ENCODE peak calls at places on chromosomes 4 and X, in eight cellular contexts. I, L, C, Y, T, W, N and K are unnamed samples.

GRCh38 chrX:141989134-141989533 is 85.4 kb downstream of the MAGEC1 start:
- DNase-seq in T (no peak), I (no peak), L (no peak), C (no peak), Y (no peak), W (no peak), N (no peak), K (no peak)

GRCh38 chr4:62709618-62710252 is 1509.6 kb downstream of the ADGRL3 start:
- DNase-seq in W (no peak), T (no peak), Y (no peak), C (no peak), N (no peak), I (peak; percentile 66), L (peak; percentile 34), K (no peak)

GRCh38 chrX:77953300-77953699 is 16.1 kb downstream of the PGAM4 start:
- DNase-seq in L (no peak), W (no peak), Y (no peak), N (no peak), C (no peak), T (no peak), I (no peak), K (no peak)

GRCh38 chr4:48268956-48269860 is at the start of gene TEC:
- DNase-seq in L (peak; percentile 64), W (peak; percentile 37), I (peak; percentile 60), Y (peak; percentile 26), C (peak; percentile 45), N (no peak), T (peak; percentile 5), K (peak; percentile 51)

GRCh38 chr4:1177274-1178141 is 5.1 kb upstream of the SPON2 start:
- DNase-seq in C (no peak), W (no peak), I (no peak), T (peak; percentile 49), N (peak; percentile 16), L (no peak), Y (no peak), K (no peak)

GRCh38 chr4:176443117-176443516 is 123.4 kb downstream of the SPCS3 start:
- DNase-seq in L (peak; percentile 64), I (no peak), T (no peak), C (no peak), W (no peak), N (no peak), Y (peak; percentile 73), K (no peak)

GRCh38 chr4:101367201-101367600 is 19.9 kb upstream of the PPP3CA start:
- DNase-seq in L (peak; percentile 80), N (no peak), C (no peak), T (no peak), W (no peak), Y (peak; percentile 54), I (no peak), K (no peak)

GRCh38 chr4:187826725-187827124 is 168.8 kb upstream of the ZFP42 start:
- DNase-seq in W (no peak), T (no peak), L (no peak), C (no peak), Y (no peak), I (no peak), N (no peak), K (no peak)

GRCh38 chr4:48109413-48110263 is 24.4 kb downstream of the TXK start:
- DNase-seq in I (peak; percentile 64), L (peak; percentile 46), T (no peak), N (no peak), W (peak; percentile 47), Y (peak; percentile 35), C (no peak), K (no peak)

GRCh38 chrX:56802921-56803848 is 74.1 kb downstream of the NBDY start:
- DNase-seq in N (peak; percentile 87), W (peak; percentile 79), L (peak; percentile 55), T (no peak), I (peak; percentile 48), Y (peak; percentile 7), C (peak; percentile 36), K (peak; percentile 22)

GRCh38 chr4:6272863-6273660 is 3.4 kb downstream of the WFS1 start:
- DNase-seq in T (no peak), N (no peak), I (peak; percentile 26), L (peak; percentile 85), W (no peak), Y (peak; percentile 72), C (no peak), K (no peak)

GRCh38 chr4:109719604-109720003 is 10.3 kb downstream of the PLA2G12A start:
- DNase-seq in W (no peak), L (no peak), T (no peak), C (no peak), Y (no peak), N (no peak), I (no peak), K (no peak)

GRCh38 chr4:8939160-8939855 is 67.7 kb upstream of the HMX1 start:
- DNase-seq in T (no peak), Y (no peak), L (no peak), N (no peak), W (no peak), I (no peak), C (no peak), K (no peak)
- H3K4me3 ChIP-seq in T (no peak overlapping the region), Y (no peak overlapping the region), L (no peak overlapping the region), N (no peak overlapping the region), W (no peak overlapping the region), I (no peak overlapping the region), C (no peak overlapping the region), K (no peak overlapping the region)

GRCh38 chrX:15474058-15474457 is 19.1 kb downstream of the PIR start:
- DNase-seq in T (no peak), C (no peak), I (no peak), L (no peak), N (no peak), W (no peak), Y (no peak), K (no peak)

GRCh38 chrX:15471016-15471415 is 22.1 kb downstream of the PIR start:
- DNase-seq in N (peak; percentile 45), I (peak; percentile 73), L (peak; percentile 79), T (peak; percentile 7), C (peak; percentile 18), W (peak; percentile 40), Y (peak; percentile 20), K (peak; percentile 7)

GRCh38 chrX:15472523-15472922 is 20.6 kb downstream of the PIR start:
- DNase-seq in L (no peak), T (no peak), C (no peak), Y (no peak), I (no peak), N (no peak), W (no peak), K (no peak)

GRCh38 chrX:15475021-15475420 is 18.1 kb downstream of the PIR start:
- DNase-seq in N (no peak), T (no peak), C (no peak), I (no peak), W (no peak), L (no peak), Y (peak; percentile 19), K (no peak)

GRCh38 chrX:15475486-15475885 is 17.6 kb downstream of the PIR start:
- DNase-seq in T (no peak), N (no peak), W (no peak), Y (no peak), I (no peak), L (no peak), C (no peak), K (no peak)
- H3K4me1 ChIP-seq in T (no peaks in the 10 kb centered on the region), N (no peaks in the 10 kb centered on the region), W (no peaks in the 10 kb centered on the region), Y (peaks cover 10% of the 10 kb centered on the region), I (peaks cover 6% of the 10 kb centered on the region), L (no peaks in the 10 kb centered on the region), C (peaks cover 11% of the 10 kb centered on the region), K (no peaks in the 10 kb centered on the region)

DNA sequence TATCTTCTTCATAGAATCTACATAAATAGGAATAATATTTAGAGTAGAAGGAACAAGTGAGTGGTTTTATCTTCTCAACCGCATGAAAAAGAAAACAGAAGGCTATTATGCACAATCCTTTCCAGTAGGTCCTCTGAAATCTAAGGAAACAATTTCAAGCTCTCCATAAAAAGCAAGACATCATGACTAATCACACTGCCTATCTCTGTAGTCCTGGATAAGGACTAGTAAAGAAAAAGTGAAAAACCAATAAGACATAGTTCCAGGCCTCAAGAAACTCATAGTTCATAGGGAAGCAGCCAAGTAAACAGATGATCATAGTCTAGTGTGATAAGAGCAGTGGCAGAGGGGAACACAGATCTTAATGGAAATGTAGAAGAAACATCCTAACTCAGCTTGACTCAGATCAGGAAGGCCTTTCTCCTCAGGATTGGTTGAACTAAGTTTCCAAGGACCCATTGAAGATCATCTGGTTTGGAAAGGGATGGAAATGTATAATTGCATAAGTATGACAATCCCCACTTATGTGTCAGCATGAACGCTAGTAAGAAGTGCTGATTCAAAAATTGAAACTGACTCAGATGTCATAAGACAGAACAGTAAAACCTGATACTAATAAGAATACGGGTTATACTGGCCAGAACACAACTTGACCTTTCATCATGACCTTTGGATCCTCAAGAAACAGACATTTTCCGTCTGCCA is 155.3 kb downstream of the GRIA3 start:
- DNase-seq in I (no peak), Y (no peak), L (peak; percentile 55), T (no peak), W (no peak), C (no peak), N (no peak), K (no peak)
- H3K27ac ChIP-seq in I (no peak overlapping the region), Y (no peak overlapping the region), L (no peak overlapping the region), T (no peak overlapping the region), W (no peak overlapping the region), C (no peak overlapping the region), N (no peak overlapping the region), K (no peak overlapping the region)

GRCh38 chr4:139167774-139168444 is 9.1 kb downstream of the ELF2 start:
- DNase-seq in N (no peak), I (no peak), T (no peak), C (no peak), L (peak; percentile 76), W (no peak), Y (peak; percentile 30), K (no peak)

GRCh38 chr4:139176299-139177048 is 544 bp downstream of the ELF2 start:
- DNase-seq in W (peak; percentile 55), T (peak; percentile 54), I (peak; percentile 86), Y (peak; percentile 77), C (peak; percentile 87), N (peak; percentile 81), L (peak; percentile 89), K (peak; percentile 85)

GRCh38 chr4:139175647-139176298 is 1.2 kb downstream of the ELF2 start:
- DNase-seq in C (no peak), W (peak; percentile 3), L (no peak), T (no peak), N (no peak), I (no peak), Y (peak; percentile 71), K (no peak)

GRCh38 chr4:139170932-139171331 is 6.1 kb downstream of the ELF2 start:
- DNase-seq in Y (no peak), N (no peak), L (no peak), C (no peak), T (no peak), I (no peak), W (no peak), K (no peak)

DNA sequence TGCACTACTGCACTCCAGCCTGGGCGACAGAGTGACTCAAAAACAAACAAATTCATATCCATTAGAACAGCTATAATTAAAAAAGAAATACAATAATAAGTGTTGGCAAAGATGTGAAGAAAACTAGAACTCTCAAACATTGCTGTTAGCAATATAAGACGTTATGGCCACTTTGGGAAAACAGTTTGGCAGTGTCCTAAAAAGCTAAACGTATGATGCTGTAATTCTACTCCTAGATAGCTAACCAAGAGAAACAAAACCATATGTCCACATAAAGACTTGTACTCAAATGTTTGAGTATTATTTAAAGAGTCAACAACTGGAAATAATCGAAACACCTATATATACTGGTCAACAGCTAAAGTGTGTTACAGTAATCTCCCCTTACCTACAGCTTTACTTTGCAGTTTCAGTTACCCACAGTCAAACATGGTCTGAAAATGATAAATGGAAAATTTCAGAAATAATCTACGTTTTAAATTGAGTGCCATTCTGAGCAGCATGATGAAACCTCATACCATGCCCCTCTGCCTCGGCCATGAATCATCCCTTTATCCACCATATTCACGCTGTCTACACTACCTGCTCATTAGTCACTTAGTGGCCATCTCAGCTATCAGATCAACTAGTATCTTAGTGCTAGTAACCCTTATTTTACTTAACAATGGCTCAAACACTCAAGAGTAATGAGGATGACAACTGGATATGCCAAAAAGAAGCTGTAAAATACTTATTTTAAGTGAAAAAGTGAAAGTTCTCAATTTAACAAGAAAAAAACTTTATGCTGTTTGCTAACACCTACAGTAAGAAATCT is 4.9 kb downstream of the ELF2 start:
- DNase-seq in Y (no peak), I (no peak), C (no peak), W (no peak), N (no peak), T (no peak), L (peak; percentile 53), K (no peak)
- H3K4me3 ChIP-seq in Y (no peak overlapping the region), I (no peak overlapping the region), C (no peak overlapping the region), W (no peak overlapping the region), N (no peak overlapping the region), T (no peak overlapping the region), L (no peak overlapping the region), K (no peak overlapping the region)